ENCODE peak calls at places on chromosomes 5 and 9, in six cellular contexts. C is upper lobe of left lung, Z is HepG2, U is K562, J is A549, D is GM12878. S is an unnamed sample.

GRCh38 chr5:175696139-175696854 is 38.4 kb downstream of the HRH2 start:
- ATAC-seq in C (peak), Z (no peak), U (peak), J (peak), D (peak), S (peak)

GRCh38 chr5:14781106-14781505 is 90.5 kb downstream of the ANKH start:
- ATAC-seq in D (peak), U (no peak), C (no peak), J (no peak), Z (no peak), S (no peak)

GRCh38 chr5:171966270-171966669 is 40.2 kb downstream of the FBXW11 start:
- ATAC-seq in D (peak), J (no peak), C (no peak), Z (no peak), U (no peak), S (no peak)

GRCh38 chr9:123954921-123955320 is 25.0 kb upstream of the DENND1A start:
- ATAC-seq in J (no peak), D (no peak), C (no peak), U (no peak), Z (no peak), S (peak)

GRCh38 chr9:114900937-114901802 is 29.2 kb downstream of the TNFSF8 start:
- ATAC-seq in Z (no peak), C (no peak), D (no peak), U (no peak), J (no peak), S (no peak)

GRCh38 chr5:54616031-54616430 is 98.5 kb downstream of the SNX18 start:
- ATAC-seq in Z (no peak), J (no peak), U (no peak), D (no peak), C (peak), S (peak)

GRCh38 chr5:178470693-178471025 is 119.5 kb downstream of the COL23A1 start:
- ATAC-seq in U (no peak), D (no peak), C (no peak), J (no peak), Z (no peak), S (no peak)

GRCh38 chr5:158967566-158967965 is 132.2 kb downstream of the EBF1 start:
- ATAC-seq in Z (no peak), D (peak), J (peak), C (peak), U (no peak), S (peak)

GRCh38 chr9:99071313-99072039 is 33.4 kb upstream of the TGFBR1 start:
- ATAC-seq in J (no peak), C (no peak), D (no peak), U (no peak), Z (no peak), S (peak)

GRCh38 chr5:44360919-44361625 is 28.1 kb downstream of the FGF10 start:
- ATAC-seq in Z (no peak), U (no peak), J (no peak), C (no peak), D (no peak), S (no peak)

GRCh38 chr9:124686918-124687317 is 84.2 kb downstream of the NR6A1 start:
- ATAC-seq in Z (no peak), D (no peak), J (no peak), C (no peak), U (no peak), S (no peak)

GRCh38 chr5:134396274-134396673 is 15.4 kb downstream of the CDKN2AIPNL start:
- ATAC-seq in C (no peak), Z (peak), J (no peak), U (no peak), D (no peak), S (no peak)

GRCh38 chr5:4017076-4017803 is 421.6 kb downstream of the IRX1 start:
- ATAC-seq in Z (no peak), J (no peak), C (no peak), D (no peak), U (no peak), S (no peak)

GRCh38 chr5:9630251-9630650 is at the start of gene TAS2R1:
- ATAC-seq in Z (no peak), J (no peak), U (no peak), D (no peak), C (no peak), S (no peak)

GRCh38 chr9:119477197-119477596 is 108.0 kb upstream of the BRINP1 start:
- ATAC-seq in J (no peak), C (peak), U (no peak), D (no peak), Z (no peak), S (no peak)

GRCh38 chr9:126777733-126778132 is 27.1 kb upstream of the ZBTB43 start:
- ATAC-seq in U (peak), J (peak), C (no peak), Z (peak), D (peak), S (no peak)

GRCh38 chr5:109455598-109456096 is 45.9 kb upstream of the PJA2 start:
- ATAC-seq in Z (no peak), J (peak), C (peak), U (peak), D (peak), S (peak)
- TF ChIP-seq EP300 in Z (no peak), J (no peak), C (peak), U (no peak), D (peak), S (no peak)

GRCh38 chr5:1720396-1721110 is 79.1 kb downstream of the MRPL36 start:
- ATAC-seq in Z (no peak), D (no peak), U (no peak), J (no peak), C (no peak), S (no peak)
- TF ChIP-seq POLR2A in Z (no peak), D (no peak), U (no peak), J (no peak), C (no peak), S (no peak)

GRCh38 chr5:73215891-73216610 is 43.1 kb downstream of the TMEM174 start:
- ATAC-seq in C (peak), Z (peak), U (peak), D (peak), J (peak), S (peak)

GRCh38 chr5:73218552-73219171 is 45.7 kb downstream of the TMEM174 start:
- ATAC-seq in U (no peak), J (no peak), D (no peak), C (no peak), Z (no peak), S (no peak)

GRCh38 chr5:73214921-73215490 is 42.0 kb downstream of the TMEM174 start:
- ATAC-seq in Z (no peak), C (no peak), J (no peak), D (no peak), U (no peak), S (no peak)

GRCh38 chr5:73215525-73215890 is 42.5 kb downstream of the TMEM174 start:
- ATAC-seq in Z (no peak), U (no peak), J (no peak), C (peak), D (peak), S (peak)

DNA sequence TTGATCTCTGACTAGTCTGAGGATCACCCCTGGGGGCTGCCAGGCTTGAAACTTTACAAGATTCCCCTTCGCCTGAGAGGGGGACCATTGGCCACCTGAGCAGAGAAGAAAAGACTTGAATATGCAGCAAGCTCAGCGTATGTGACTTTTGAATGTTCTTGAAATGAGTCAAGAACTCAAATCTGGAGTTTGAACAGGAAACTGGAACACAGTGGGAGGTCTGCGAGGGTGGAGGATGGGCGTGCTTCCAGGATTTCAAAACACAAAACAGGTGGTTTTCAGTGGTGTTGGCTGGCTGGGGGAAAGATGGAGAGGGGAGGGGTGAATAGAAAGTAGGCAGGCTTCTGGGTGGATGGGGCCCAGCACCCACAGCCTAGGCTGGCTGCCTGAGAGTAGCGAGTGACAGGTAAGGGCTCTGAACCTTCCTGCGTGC is 40.6 kb downstream of the TMEM174 start:
- ATAC-seq in J (no peak), D (peak), U (no peak), Z (no peak), C (no peak), S (no peak)
- TF ChIP-seq EP300 in J (no peak), D (no peak), U (no peak), Z (no peak), C (no peak), S (no peak)

GRCh38 chr9:101481296-101481695 is 45.7 kb upstream of the ALDOB start:
- ATAC-seq in J (no peak), C (no peak), Z (no peak), D (no peak), U (peak), S (no peak)

GRCh38 chr9:101484046-101484445 is 48.5 kb upstream of the ALDOB start:
- ATAC-seq in D (no peak), C (no peak), U (no peak), J (no peak), Z (no peak), S (no peak)

GRCh38 chr9:101487443-101487855 is 46.2 kb upstream of the RNF20 start:
- ATAC-seq in J (peak), D (no peak), C (no peak), U (no peak), Z (peak), S (no peak)

GRCh38 chr9:101486693-101487442 is 46.8 kb upstream of the RNF20 start:
- ATAC-seq in Z (no peak), J (peak), D (no peak), U (peak), C (peak), S (peak)

GRCh38 chr9:101485873-101486692 is 47.6 kb upstream of the RNF20 start:
- ATAC-seq in C (peak), U (peak), D (no peak), J (peak), Z (no peak), S (peak)
- TF ChIP-seq POLR2A in C (no peak), U (peak), D (no peak), J (peak), Z (no peak), S (no peak)

GRCh38 chr9:104988539-104988938 is 60.6 kb upstream of the ABCA1 start:
- ATAC-seq in Z (no peak), D (no peak), C (no peak), U (no peak), J (no peak), S (no peak)

GRCh38 chr9:104992696-104993095 is 64.7 kb upstream of the ABCA1 start:
- ATAC-seq in D (no peak), C (no peak), U (no peak), Z (peak), J (no peak), S (no peak)

GRCh38 chr9:104993291-104993963 is 65.5 kb upstream of the ABCA1 start:
- ATAC-seq in Z (peak), U (peak), J (no peak), D (no peak), C (peak), S (peak)

GRCh38 chr9:104987743-104988142 is 59.8 kb upstream of the ABCA1 start:
- ATAC-seq in U (no peak), Z (no peak), D (no peak), J (no peak), C (no peak), S (no peak)

GRCh38 chr9:104991144-104991953 is 63.4 kb upstream of the ABCA1 start:
- ATAC-seq in Z (peak), U (peak), C (peak), J (peak), D (peak), S (peak)
- TF ChIP-seq EP300 in Z (no peak), U (no peak), C (no peak), J (no peak), D (no peak), S (peak)

GRCh38 chr5:40410939-40411635 is 268.6 kb upstream of the PTGER4 start:
- ATAC-seq in U (no peak), D (no peak), J (no peak), C (peak), Z (no peak), S (peak)

GRCh38 chr5:40405985-40406384 is 273.7 kb upstream of the PTGER4 start:
- ATAC-seq in J (no peak), Z (no peak), U (no peak), D (peak), C (no peak), S (no peak)

GRCh38 chr5:40406426-40407211 is 273.1 kb upstream of the PTGER4 start:
- ATAC-seq in C (peak), Z (peak), U (no peak), J (no peak), D (peak), S (no peak)

GRCh38 chr5:40410231-40410861 is 269.4 kb upstream of the PTGER4 start:
- ATAC-seq in Z (no peak), C (peak), D (peak), U (no peak), J (peak), S (peak)

DNA sequence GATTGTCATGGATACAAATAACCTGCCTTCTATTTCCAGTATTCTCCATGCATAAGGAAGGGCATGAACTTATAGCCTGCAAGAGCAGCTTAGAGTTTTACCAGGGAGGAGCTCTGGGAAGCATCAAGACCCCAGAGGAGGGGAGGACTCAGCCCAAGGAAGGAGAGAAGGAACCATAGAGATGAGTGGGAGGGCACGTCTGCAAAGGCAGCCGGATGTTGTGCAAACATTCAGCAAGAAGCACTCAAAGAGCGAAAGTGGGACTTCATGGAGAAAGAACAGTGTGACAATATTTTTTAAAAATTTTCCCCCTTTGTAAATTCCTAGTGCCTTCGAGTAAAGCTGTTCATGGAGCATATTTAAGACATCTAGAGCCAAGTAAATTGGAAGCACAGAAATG is 270.1 kb upstream of the PTGER4 start:
- ATAC-seq in D (no peak), Z (no peak), C (peak), U (no peak), J (no peak), S (no peak)
- TF ChIP-seq POLR2A in D (no peak), Z (no peak), C (no peak), U (no peak), J (no peak), S (no peak)